ENCODE peak calls at places on chromosome 19, in six cellular contexts. One of them, this sample, is unnamed.

GRCh38 chr19:51259348-51260245 is 8.7 kb downstream of the SIGLECL1 start:
- DNase-seq in endodermal cell: peak; percentile 85
- DNase-seq in OCI-LY7: peak; percentile 37
- DNase-seq in left ventricle myocardium inferior: peak; percentile 18
- DNase-seq in pancreas: no peak
- DNase-seq in A549: peak; percentile 50
- DNase-seq in this sample: no peak

GRCh38 chr19:30638889-30639288 is 266.7 kb downstream of the ZNF536 start:
- DNase-seq in OCI-LY7: no peak
- DNase-seq in A549: no peak
- DNase-seq in pancreas: no peak
- DNase-seq in left ventricle myocardium inferior: no peak
- DNase-seq in endodermal cell: no peak
- DNase-seq in this sample: no peak

GRCh38 chr19:46849610-46850009 is 1.0 kb downstream of the AP2S1 start:
- DNase-seq in A549: no peak
- DNase-seq in OCI-LY7: no peak
- DNase-seq in left ventricle myocardium inferior: no peak
- DNase-seq in endodermal cell: peak; percentile 68
- DNase-seq in pancreas: no peak
- DNase-seq in this sample: no peak

GRCh38 chr19:58547323-58548312 is 3.8 kb downstream of the TRIM28 start:
- DNase-seq in left ventricle myocardium inferior: no peak
- DNase-seq in pancreas: no peak
- DNase-seq in A549: no peak
- DNase-seq in endodermal cell: no peak
- DNase-seq in OCI-LY7: no peak
- DNase-seq in this sample: no peak

GRCh38 chr19:49678970-49679831 is 2.1 kb downstream of the PRMT1 start:
- DNase-seq in endodermal cell: no peak
- DNase-seq in left ventricle myocardium inferior: no peak
- DNase-seq in pancreas: no peak
- DNase-seq in OCI-LY7: no peak
- DNase-seq in A549: no peak
- DNase-seq in this sample: no peak

GRCh38 chr19:16293133-16294085 is 31.2 kb upstream of the KLF2 start:
- DNase-seq in endodermal cell: no peak
- DNase-seq in left ventricle myocardium inferior: peak; percentile 67
- DNase-seq in pancreas: no peak
- DNase-seq in A549: peak; percentile 94
- DNase-seq in OCI-LY7: no peak
- DNase-seq in this sample: no peak

GRCh38 chr19:50893047-50893737 is 18.0 kb downstream of the KLK4 start:
- DNase-seq in left ventricle myocardium inferior: no peak
- DNase-seq in A549: peak; percentile 62
- DNase-seq in endodermal cell: peak; percentile 76
- DNase-seq in pancreas: no peak
- DNase-seq in OCI-LY7: peak; percentile 8
- DNase-seq in this sample: no peak

GRCh38 chr19:9128171-9128570 is 1.4 kb upstream of the OR7G3 start:
- DNase-seq in A549: peak; percentile 28
- DNase-seq in left ventricle myocardium inferior: no peak
- DNase-seq in OCI-LY7: no peak
- DNase-seq in pancreas: no peak
- DNase-seq in endodermal cell: no peak
- DNase-seq in this sample: no peak

GRCh38 chr19:16096281-16096855 is 15.3 kb upstream of the RAB8A start:
- DNase-seq in pancreas: peak; percentile 4
- DNase-seq in left ventricle myocardium inferior: no peak
- DNase-seq in endodermal cell: no peak
- DNase-seq in OCI-LY7: no peak
- DNase-seq in A549: peak; percentile 54
- DNase-seq in this sample: no peak

GRCh38 chr19:53101518-53101917 is 1.7 kb downstream of the ZNF160 start:
- DNase-seq in A549: no peak
- DNase-seq in left ventricle myocardium inferior: no peak
- DNase-seq in endodermal cell: no peak
- DNase-seq in pancreas: no peak
- DNase-seq in OCI-LY7: peak; percentile 33
- DNase-seq in this sample: no peak

GRCh38 chr19:7856277-7856581 is 18.0 kb downstream of the PRR36 start:
- DNase-seq in pancreas: no peak
- DNase-seq in endodermal cell: no peak
- DNase-seq in OCI-LY7: no peak
- DNase-seq in A549: no peak
- DNase-seq in left ventricle myocardium inferior: no peak
- DNase-seq in this sample: no peak

GRCh38 chr19:41265376-41266153 is 1.4 kb downstream of the HNRNPUL1 start:
- DNase-seq in left ventricle myocardium inferior: no peak
- DNase-seq in endodermal cell: peak; percentile 61
- DNase-seq in pancreas: no peak
- DNase-seq in OCI-LY7: peak; percentile 17
- DNase-seq in A549: peak; percentile 37
- DNase-seq in this sample: no peak

DNA sequence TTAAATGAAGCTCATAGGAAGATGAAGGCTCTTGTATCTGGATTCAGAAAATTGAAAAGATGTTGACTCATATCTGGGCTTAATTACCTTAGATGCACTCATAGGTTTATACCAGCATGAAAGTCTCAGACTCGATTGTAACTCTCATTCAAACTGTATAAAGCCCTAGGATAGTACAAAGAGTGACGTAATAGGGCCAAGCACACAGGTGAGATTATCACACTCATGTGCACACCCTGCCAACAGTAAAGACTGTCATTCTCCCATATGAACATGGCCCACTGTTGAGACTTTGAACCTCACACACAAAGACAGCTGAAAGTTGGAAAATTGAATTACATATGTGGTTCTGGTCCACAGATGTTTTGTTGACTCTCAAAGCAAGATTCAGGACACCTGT is 18.0 kb upstream of the ZNF723 start:
- DNase-seq in left ventricle myocardium inferior: no peak
- DNase-seq in A549: no peak
- DNase-seq in pancreas: no peak
- DNase-seq in OCI-LY7: no peak
- DNase-seq in endodermal cell: no peak
- DNase-seq in this sample: no peak
- H3K9me3 ChIP-seq in left ventricle myocardium inferior: peaks cover 15% of the 10 kb centered on the region
- H3K9me3 ChIP-seq in A549: peaks cover 45% of the 10 kb centered on the region
- H3K9me3 ChIP-seq in pancreas: no peaks in the 10 kb centered on the region
- H3K9me3 ChIP-seq in OCI-LY7: no peaks in the 10 kb centered on the region
- H3K9me3 ChIP-seq in endodermal cell: peaks cover 96% of the 10 kb centered on the region
- H3K9me3 ChIP-seq in this sample: no peaks in the 10 kb centered on the region

DNA sequence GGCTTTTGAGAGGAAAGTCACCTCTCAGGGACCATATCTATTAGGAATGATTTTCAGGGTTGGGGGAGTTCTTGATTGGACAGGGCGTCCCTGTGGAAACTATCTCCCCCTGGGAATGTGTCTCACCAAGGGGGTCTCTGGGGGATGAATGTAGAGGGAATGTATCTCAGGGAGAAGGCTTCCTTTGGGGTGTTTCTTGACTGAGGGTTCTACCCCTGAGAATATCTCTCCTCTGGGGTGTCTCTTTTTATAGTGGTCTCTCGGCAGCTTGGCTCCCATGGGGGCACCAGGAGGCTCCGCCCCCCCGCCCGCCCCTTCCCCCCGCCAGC is 997 bp downstream of the RTBDN start:
- DNase-seq in OCI-LY7: no peak
- DNase-seq in A549: no peak
- DNase-seq in left ventricle myocardium inferior: no peak
- DNase-seq in pancreas: no peak
- DNase-seq in endodermal cell: no peak
- DNase-seq in this sample: no peak
- H3K9me3 ChIP-seq in OCI-LY7: no peaks in the 10 kb centered on the region
- H3K9me3 ChIP-seq in A549: no peaks in the 10 kb centered on the region
- H3K9me3 ChIP-seq in left ventricle myocardium inferior: no peaks in the 10 kb centered on the region
- H3K9me3 ChIP-seq in pancreas: no peaks in the 10 kb centered on the region
- H3K9me3 ChIP-seq in endodermal cell: no peaks in the 10 kb centered on the region
- H3K9me3 ChIP-seq in this sample: no peaks in the 10 kb centered on the region

DNA sequence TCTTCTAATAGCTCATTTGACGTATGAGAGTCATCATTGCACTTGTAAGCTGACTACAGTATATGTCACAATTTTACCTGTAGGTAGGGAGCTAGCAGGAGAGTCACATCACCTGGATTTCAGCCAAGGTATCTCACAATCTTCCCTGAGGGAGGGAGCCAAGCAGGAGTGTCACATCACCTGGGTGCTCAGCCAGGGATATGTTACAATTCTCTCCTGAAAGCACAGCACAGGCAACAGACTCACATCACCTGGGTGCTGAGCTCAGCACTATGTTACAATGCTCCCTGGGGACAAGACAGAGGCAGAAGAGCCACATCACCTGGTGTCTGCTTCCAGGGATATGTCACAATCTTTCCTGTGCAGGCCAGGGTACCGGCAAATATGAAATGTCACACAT is 51.5 kb upstream of the ZNF730 start:
- DNase-seq in pancreas: no peak
- DNase-seq in OCI-LY7: no peak
- DNase-seq in A549: no peak
- DNase-seq in left ventricle myocardium inferior: no peak
- DNase-seq in endodermal cell: no peak
- DNase-seq in this sample: no peak
- H3K9me3 ChIP-seq in pancreas: no peaks in the 10 kb centered on the region
- H3K9me3 ChIP-seq in OCI-LY7: no peaks in the 10 kb centered on the region
- H3K9me3 ChIP-seq in A549: peaks cover 49% of the 10 kb centered on the region
- H3K9me3 ChIP-seq in left ventricle myocardium inferior: no peaks in the 10 kb centered on the region
- H3K9me3 ChIP-seq in endodermal cell: peaks cover 39% of the 10 kb centered on the region
- H3K9me3 ChIP-seq in this sample: no peaks in the 10 kb centered on the region

DNA sequence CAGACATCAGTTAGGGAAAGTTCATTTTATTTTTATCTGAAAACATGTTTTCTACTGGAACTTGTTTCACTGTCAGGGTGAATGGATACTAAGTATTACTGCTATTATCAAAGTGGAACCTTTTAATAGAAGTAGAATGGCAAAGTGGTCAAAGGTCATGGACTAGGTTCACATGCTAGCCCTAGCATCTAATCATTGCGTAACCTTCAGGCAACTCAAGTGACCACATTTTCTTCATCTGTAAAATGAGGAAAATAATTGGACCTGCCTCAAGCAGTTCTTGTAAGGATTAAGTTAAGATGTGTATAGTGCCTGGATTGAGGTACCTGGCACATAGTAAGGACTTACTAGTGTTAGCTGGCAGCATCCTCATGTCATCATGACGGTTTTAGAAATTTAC is 5.0 kb downstream of the ZFP28 start:
- DNase-seq in pancreas: no peak
- DNase-seq in A549: no peak
- DNase-seq in endodermal cell: no peak
- DNase-seq in OCI-LY7: no peak
- DNase-seq in left ventricle myocardium inferior: no peak
- DNase-seq in this sample: no peak
- H3K9me3 ChIP-seq in pancreas: no peaks in the 10 kb centered on the region
- H3K9me3 ChIP-seq in A549: peaks cover 92% of the 10 kb centered on the region
- H3K9me3 ChIP-seq in endodermal cell: peaks cover 86% of the 10 kb centered on the region
- H3K9me3 ChIP-seq in OCI-LY7: peaks cover 9% of the 10 kb centered on the region
- H3K9me3 ChIP-seq in left ventricle myocardium inferior: peaks cover 83% of the 10 kb centered on the region
- H3K9me3 ChIP-seq in this sample: peaks cover 4% of the 10 kb centered on the region

DNA sequence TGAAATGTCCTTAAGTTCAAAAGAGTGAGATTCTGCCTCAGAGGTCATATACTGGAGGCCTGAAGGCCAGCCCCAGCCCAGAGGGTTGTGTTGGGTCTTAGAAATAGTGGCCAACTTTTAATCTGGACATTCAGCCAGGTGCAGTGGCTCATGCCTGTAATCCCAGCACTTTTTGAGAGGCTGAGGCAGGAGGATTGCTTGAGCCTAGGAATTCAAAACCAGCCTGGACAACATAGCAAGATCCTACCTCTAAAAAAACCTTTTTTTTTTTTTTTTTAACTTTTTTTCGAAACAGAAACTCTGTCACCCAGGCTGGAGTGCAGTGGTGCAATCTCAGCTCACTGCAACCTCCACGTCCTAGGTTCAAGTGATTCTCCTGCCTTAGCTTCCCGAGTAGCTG is 15.5 kb downstream of the DPF1 start:
- DNase-seq in endodermal cell: no peak
- DNase-seq in left ventricle myocardium inferior: no peak
- DNase-seq in OCI-LY7: no peak
- DNase-seq in pancreas: no peak
- DNase-seq in A549: no peak
- DNase-seq in this sample: no peak
- H3K9me3 ChIP-seq in endodermal cell: no peaks in the 10 kb centered on the region
- H3K9me3 ChIP-seq in left ventricle myocardium inferior: no peaks in the 10 kb centered on the region
- H3K9me3 ChIP-seq in OCI-LY7: no peaks in the 10 kb centered on the region
- H3K9me3 ChIP-seq in pancreas: no peaks in the 10 kb centered on the region
- H3K9me3 ChIP-seq in A549: no peaks in the 10 kb centered on the region
- H3K9me3 ChIP-seq in this sample: no peaks in the 10 kb centered on the region

GRCh38 chr19:27887946-27888345 is 1325.0 kb downstream of the UQCRFS1 start:
- DNase-seq in pancreas: no peak
- DNase-seq in A549: no peak
- DNase-seq in left ventricle myocardium inferior: no peak
- DNase-seq in OCI-LY7: no peak
- DNase-seq in endodermal cell: no peak
- DNase-seq in this sample: no peak
- H3K9me3 ChIP-seq in pancreas: no peaks in the 10 kb centered on the region
- H3K9me3 ChIP-seq in A549: peaks cover 36% of the 10 kb centered on the region
- H3K9me3 ChIP-seq in left ventricle myocardium inferior: no peaks in the 10 kb centered on the region
- H3K9me3 ChIP-seq in OCI-LY7: no peaks in the 10 kb centered on the region
- H3K9me3 ChIP-seq in endodermal cell: peaks cover 8% of the 10 kb centered on the region
- H3K9me3 ChIP-seq in this sample: peaks cover 6% of the 10 kb centered on the region

DNA sequence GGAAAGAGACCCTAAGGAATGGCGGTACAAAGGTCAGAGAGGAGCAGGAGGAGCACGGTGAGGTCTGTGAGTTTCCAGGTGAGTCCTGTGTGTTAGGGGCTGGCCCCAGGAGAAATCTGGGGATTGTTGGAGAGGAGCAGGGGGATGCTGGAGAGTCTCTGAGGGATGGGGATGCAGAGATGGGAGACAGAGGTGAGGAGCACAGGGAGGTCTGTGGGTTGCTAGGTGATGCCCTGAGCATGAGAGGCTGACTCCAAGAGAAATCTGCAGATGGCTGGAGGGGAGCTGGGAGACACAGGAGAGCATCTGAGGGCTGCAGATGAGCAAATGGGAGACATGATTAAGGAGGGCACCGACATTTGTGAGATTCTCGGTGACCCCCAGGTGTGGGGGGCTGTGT is 4.1 kb upstream of the ZNF229 start:
- DNase-seq in OCI-LY7: no peak
- DNase-seq in left ventricle myocardium inferior: no peak
- DNase-seq in pancreas: no peak
- DNase-seq in A549: no peak
- DNase-seq in endodermal cell: no peak
- DNase-seq in this sample: no peak
- H3K9me3 ChIP-seq in OCI-LY7: peaks cover 5% of the 10 kb centered on the region
- H3K9me3 ChIP-seq in left ventricle myocardium inferior: peaks cover 63% of the 10 kb centered on the region
- H3K9me3 ChIP-seq in pancreas: no peaks in the 10 kb centered on the region
- H3K9me3 ChIP-seq in A549: peaks cover 92% of the 10 kb centered on the region
- H3K9me3 ChIP-seq in endodermal cell: peaks cover 20% of the 10 kb centered on the region
- H3K9me3 ChIP-seq in this sample: peaks cover 11% of the 10 kb centered on the region

GRCh38 chr19:23946569-23946968 is 31.9 kb downstream of the ZNF726 start:
- DNase-seq in pancreas: no peak
- DNase-seq in OCI-LY7: no peak
- DNase-seq in endodermal cell: no peak
- DNase-seq in A549: no peak
- DNase-seq in left ventricle myocardium inferior: no peak
- DNase-seq in this sample: no peak

DNA sequence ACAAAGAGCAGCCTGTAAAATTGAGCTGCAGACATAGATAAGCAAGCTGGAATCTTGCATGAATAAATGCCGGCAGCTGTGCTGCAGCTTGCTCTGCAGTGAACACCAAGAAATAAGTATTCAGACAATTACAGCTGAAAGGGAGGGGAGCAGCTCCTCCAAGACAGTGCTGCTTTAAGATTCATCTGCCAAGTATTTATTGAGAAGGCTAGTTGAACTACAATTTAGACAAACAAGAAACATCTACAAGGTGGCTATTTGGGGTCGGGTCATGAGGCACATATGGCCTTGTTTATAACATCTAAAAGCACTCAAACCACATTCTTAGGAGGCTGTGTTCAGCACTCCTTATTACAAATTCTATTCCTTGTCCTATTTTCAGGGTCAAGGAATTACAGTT is 34.9 kb downstream of the ZNF726 start:
- DNase-seq in left ventricle myocardium inferior: no peak
- DNase-seq in OCI-LY7: no peak
- DNase-seq in endodermal cell: no peak
- DNase-seq in A549: no peak
- DNase-seq in pancreas: no peak
- DNase-seq in this sample: no peak
- H3K9me3 ChIP-seq in left ventricle myocardium inferior: peaks cover 4% of the 10 kb centered on the region
- H3K9me3 ChIP-seq in OCI-LY7: no peaks in the 10 kb centered on the region
- H3K9me3 ChIP-seq in endodermal cell: peaks cover 20% of the 10 kb centered on the region
- H3K9me3 ChIP-seq in A549: peaks cover 33% of the 10 kb centered on the region
- H3K9me3 ChIP-seq in pancreas: no peaks in the 10 kb centered on the region
- H3K9me3 ChIP-seq in this sample: no peaks in the 10 kb centered on the region

This sample was measured in T-helper 17 cell.